ENCODE peak calls at places on chromosomes 2 and 18, in nine cellular contexts. V is dorsolateral prefrontal cortex, J is cardiac fibroblast, N is pancreas, T is RWPE1, O is HFF-Myc, H is foreskin fibroblast, I is HFFc6, R is ovary. Q is an unnamed sample.

GRCh38 chr2:42141687-42142475 is 27.3 kb upstream of the EML4 start:
- DNase-seq in J (peak), H (peak), I (peak), T (no peak), O (no peak), V (no peak), N (peak), R (peak), Q (no peak)

GRCh38 chr2:133509777-133510176 is 58.5 kb downstream of the NCKAP5 start:
- DNase-seq in T (no peak), J (no peak), H (no peak), I (no peak), R (no peak), N (no peak), O (no peak), V (no peak), Q (no peak)

GRCh38 chr2:240906141-240906910 is at the start of gene CROCC2:
- DNase-seq in N (no peak), O (no peak), V (no peak), T (no peak), R (peak), J (no peak), I (no peak), H (no peak), Q (no peak)

GRCh38 chr2:196391149-196391479 is 219.7 kb upstream of the STK17B start:
- DNase-seq in V (no peak), R (no peak), J (no peak), I (no peak), N (no peak), T (no peak), H (no peak), O (no peak), Q (no peak)

GRCh38 chr2:31987454-31987853 is 23.4 kb downstream of the MEMO1 start:
- DNase-seq in R (no peak), J (peak), N (no peak), T (peak), V (no peak), O (no peak), I (peak), H (peak), Q (no peak)

GRCh38 chr18:51802589-51802988 is 537.4 kb upstream of the DCC start:
- DNase-seq in O (no peak), T (no peak), H (no peak), N (no peak), I (no peak), R (no peak), J (no peak), V (no peak), Q (no peak)

GRCh38 chr2:231601356-231602229 is 8.9 kb downstream of the TEX44 start:
- DNase-seq in R (peak), T (peak), O (no peak), V (peak), J (peak), H (peak), N (peak), I (peak), Q (peak)

GRCh38 chr2:187358531-187358930 is 89.5 kb downstream of the CALCRL start:
- DNase-seq in J (no peak), H (no peak), N (no peak), V (no peak), R (no peak), T (no peak), I (no peak), O (no peak), Q (no peak)

GRCh38 chr2:161988589-161988988 is 85.4 kb downstream of the DPP4 start:
- DNase-seq in N (no peak), J (no peak), I (no peak), T (peak), R (no peak), H (no peak), O (no peak), V (no peak), Q (no peak)

GRCh38 chr2:26148501-26148900 is 24.4 kb upstream of the GAREM2 start:
- DNase-seq in H (no peak), J (peak), T (no peak), N (no peak), O (no peak), R (no peak), V (no peak), I (no peak), Q (no peak)

GRCh38 chr2:8536686-8537571 is 144.9 kb upstream of the ID2 start:
- DNase-seq in H (no peak), J (no peak), I (no peak), N (no peak), T (no peak), O (no peak), V (no peak), R (no peak), Q (no peak)

GRCh38 chr2:58973831-58974281 is 732.7 kb upstream of the FANCL start:
- DNase-seq in I (no peak), J (no peak), R (no peak), T (peak), H (no peak), N (no peak), O (no peak), V (no peak), Q (no peak)

GRCh38 chr2:221095381-221095780 is 476.7 kb downstream of the EPHA4 start:
- DNase-seq in V (no peak), R (no peak), O (no peak), J (no peak), I (no peak), T (no peak), H (no peak), N (no peak), Q (no peak)

GRCh38 chr2:212428685-212429480 is 109.7 kb downstream of the ERBB4 start:
- DNase-seq in R (no peak), I (no peak), N (no peak), H (no peak), T (no peak), J (no peak), V (peak), O (no peak), Q (no peak)

GRCh38 chr18:36467614-36468013 is 170.1 kb downstream of the FHOD3 start:
- DNase-seq in J (no peak), R (no peak), N (no peak), O (no peak), V (no peak), I (no peak), T (no peak), H (no peak), Q (no peak)

GRCh38 chr2:216023055-216023648 is 9.8 kb upstream of the MREG start:
- DNase-seq in N (peak), I (peak), V (no peak), R (no peak), O (no peak), H (peak), T (peak), J (peak), Q (no peak)

GRCh38 chr2:74079522-74080341 is 68.0 kb downstream of the BOLA3 start:
- DNase-seq in J (no peak), I (no peak), O (no peak), T (no peak), H (peak), R (no peak), N (no peak), V (no peak), Q (no peak)

GRCh38 chr2:178074123-178075005 is 1.8 kb upstream of the PDE11A start:
- DNase-seq in N (no peak), J (peak), V (no peak), H (peak), O (no peak), I (peak), R (no peak), T (no peak), Q (no peak)

GRCh38 chr18:48345596-48345995 is 63.6 kb downstream of the ZBTB7C start:
- DNase-seq in J (peak), T (peak), H (no peak), V (no peak), I (peak), O (no peak), R (no peak), N (peak), Q (no peak)

GRCh38 chr18:34493099-34493544 is 217.0 kb upstream of the DTNA start:
- DNase-seq in H (peak), V (peak), T (no peak), J (peak), O (peak), N (peak), R (peak), I (peak), Q (no peak)

GRCh38 chr2:42342061-42342794 is 18.8 kb downstream of the COX7A2L start:
- DNase-seq in N (peak), J (peak), T (peak), I (peak), V (no peak), O (peak), H (peak), R (no peak), Q (no peak)

DNA sequence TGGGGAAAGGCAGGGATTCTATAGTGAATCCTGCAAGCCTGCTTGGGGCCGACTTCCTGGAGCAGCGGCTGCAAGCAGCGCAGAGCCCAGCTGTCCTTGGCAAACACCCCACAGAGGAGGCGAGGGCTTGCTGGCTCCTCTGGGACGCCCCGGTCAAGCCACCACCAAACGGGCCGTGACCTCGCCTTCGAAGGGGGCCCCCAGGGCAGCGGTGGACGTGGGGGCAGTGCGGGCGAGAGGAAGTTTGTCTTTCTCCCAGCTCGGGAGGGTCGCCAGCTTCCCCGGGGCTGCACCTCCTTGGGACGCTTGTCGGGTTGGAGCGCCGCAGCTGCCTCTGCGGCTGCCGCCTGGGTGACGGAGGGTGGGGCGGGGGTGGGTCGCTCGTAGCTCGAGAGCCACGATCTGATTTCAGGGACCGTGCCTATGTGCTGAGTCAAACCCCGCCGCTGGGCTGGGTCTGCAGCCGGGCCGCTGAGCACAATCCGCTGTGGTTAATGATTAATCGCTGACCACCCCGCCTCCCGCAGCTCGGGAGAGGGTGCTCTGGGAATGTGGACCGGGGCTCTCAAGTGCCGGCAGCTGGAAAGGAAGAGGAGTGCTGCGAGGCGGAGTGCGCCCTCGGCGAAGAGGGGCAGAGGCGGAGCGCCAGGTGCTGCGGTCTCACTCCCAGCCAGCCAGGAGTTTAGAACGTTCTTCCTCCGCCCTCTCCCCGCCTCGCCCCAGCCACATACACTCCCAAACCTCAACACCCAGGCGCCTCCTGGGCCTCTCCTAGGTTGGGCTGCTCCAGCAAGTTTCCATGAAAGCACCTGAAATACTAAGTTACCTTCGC is at the start of gene GPR39:
- DNase-seq in N (peak), T (peak), R (peak), O (peak), J (peak), H (peak), V (peak), I (peak), Q (no peak)
- TF ChIP-seq CTCF in N (no peak), T (no peak), R (no peak), O (no peak), J (no peak), H (no peak), V (no peak), I (no peak), Q (no peak)

DNA sequence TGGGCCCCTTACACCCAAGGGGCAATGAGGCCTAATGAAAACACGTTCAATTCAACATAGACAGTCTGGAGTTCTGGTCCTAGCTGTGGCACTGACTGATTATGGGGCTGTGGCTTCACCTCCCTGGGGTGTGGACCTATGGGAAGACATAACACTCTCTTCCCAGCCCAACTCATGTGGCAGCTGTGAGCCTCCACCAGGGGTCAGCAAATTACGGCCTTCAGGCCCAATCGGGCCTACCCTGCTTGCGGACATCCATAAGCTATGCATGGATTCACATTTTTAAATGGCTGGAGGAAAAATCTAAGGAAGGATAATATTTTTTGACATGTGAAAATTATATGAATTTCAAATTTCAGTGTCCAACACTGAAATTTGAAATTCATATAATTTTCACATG is 101.3 kb downstream of the LOXHD1 start:
- DNase-seq in O (no peak), T (peak), N (no peak), V (peak), J (no peak), H (no peak), R (no peak), I (no peak), Q (no peak)
- TF ChIP-seq CTCF in O (peak), T (no peak), N (no peak), V (peak), J (peak), H (peak), R (no peak), I (peak), Q (no peak)

GRCh38 chr18:67710639-67711038 is 194.1 kb upstream of the DSEL start:
- DNase-seq in R (no peak), N (no peak), T (no peak), I (no peak), O (no peak), V (no peak), H (no peak), J (no peak), Q (no peak)
- TF ChIP-seq CTCF in R (no peak), N (no peak), T (no peak), I (peak), O (no peak), V (peak), H (no peak), J (no peak), Q (no peak)

DNA sequence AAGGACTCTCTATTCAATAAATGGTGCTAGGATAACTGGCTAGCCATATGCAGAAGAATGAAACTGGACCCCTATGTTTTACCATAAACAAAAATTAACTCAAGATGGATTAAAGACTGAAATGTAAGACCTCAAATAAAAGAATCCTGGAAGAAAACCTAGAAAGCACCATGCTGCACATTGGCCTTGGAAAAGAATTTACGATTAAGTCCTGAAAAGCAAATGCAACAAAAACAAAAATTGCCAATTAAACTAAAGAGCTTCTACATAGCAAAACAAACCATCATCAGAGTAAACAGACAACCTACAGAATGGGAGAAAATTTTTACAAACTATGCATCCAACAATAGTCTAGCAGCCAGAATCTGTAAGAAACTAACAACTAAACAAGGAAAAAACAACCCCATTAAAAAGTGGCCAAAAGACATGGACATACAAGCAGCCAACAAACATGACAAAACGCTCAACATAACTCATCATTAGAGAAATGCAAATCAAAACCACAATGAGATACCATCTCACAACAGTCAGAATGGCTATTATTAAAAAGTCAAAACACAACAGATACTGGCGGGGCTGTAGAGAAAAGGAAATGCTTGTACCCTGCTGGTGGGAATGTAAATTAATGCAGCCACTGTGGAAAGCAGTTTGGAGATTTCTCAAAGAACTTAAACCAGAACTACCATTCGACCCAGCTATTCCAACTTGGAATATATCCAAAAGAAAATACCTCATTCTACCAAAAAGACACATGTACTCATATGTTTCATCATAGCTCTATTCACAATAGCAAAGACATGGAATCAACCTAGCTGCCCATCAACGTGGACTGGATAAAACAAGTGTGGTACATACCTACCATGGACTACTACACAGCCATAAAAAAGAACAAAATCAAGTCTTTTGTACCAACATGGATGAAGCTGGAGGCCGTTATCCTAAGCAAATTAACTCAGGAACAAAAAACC is 30.6 kb downstream of the SEPTIN10 start:
- DNase-seq in H (no peak), V (no peak), J (peak), N (no peak), I (peak), O (no peak), R (no peak), T (no peak), Q (no peak)
- TF ChIP-seq CTCF in H (peak), V (no peak), J (no peak), N (no peak), I (peak), O (no peak), R (no peak), T (no peak), Q (no peak)

GRCh38 chr2:129885735-129886134 is 93.7 kb upstream of the RAB6C start:
- DNase-seq in O (no peak), J (no peak), V (no peak), T (no peak), H (no peak), N (no peak), R (no peak), I (no peak), Q (no peak)
- TF ChIP-seq CTCF in O (no peak), J (no peak), V (no peak), T (no peak), H (no peak), N (no peak), R (no peak), I (no peak), Q (no peak)

GRCh38 chr2:14388724-14389123 is 243.8 kb upstream of the LRATD1 start:
- DNase-seq in T (no peak), H (no peak), R (no peak), O (no peak), I (no peak), V (no peak), J (no peak), N (no peak), Q (no peak)
- TF ChIP-seq CTCF in T (no peak), H (no peak), R (no peak), O (no peak), I (no peak), V (no peak), J (no peak), N (no peak), Q (no peak)

DNA sequence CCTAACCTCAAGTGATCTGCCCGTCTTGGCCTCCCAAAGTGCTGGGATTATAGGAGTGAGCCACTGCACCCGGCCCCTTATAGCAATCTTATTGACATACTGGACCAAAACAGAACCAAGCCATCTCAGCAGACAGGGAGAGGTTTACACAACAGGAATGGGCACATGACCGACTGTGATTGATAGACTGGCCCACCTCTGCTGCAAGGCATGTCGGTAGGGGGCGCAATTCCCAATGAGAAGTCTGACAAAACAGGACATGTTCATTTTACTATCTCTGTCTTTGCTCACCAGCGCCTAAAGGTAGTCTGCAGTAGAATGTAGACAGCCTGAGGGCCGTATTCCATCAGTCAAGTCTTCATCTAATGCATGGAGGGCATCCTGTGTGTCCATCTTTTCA is 2.0 kb downstream of the LYPD6B start:
- DNase-seq in I (no peak), N (no peak), V (no peak), H (no peak), T (no peak), O (no peak), R (no peak), J (peak), Q (no peak)
- TF ChIP-seq CTCF in I (peak), N (no peak), V (peak), H (peak), T (no peak), O (peak), R (no peak), J (no peak), Q (no peak)

GRCh38 chr2:225328192-225328591 is 71.3 kb upstream of the NYAP2 start:
- DNase-seq in N (no peak), R (no peak), O (no peak), I (peak), T (no peak), J (peak), H (peak), V (no peak), Q (no peak)
- TF ChIP-seq CTCF in N (no peak), R (no peak), O (no peak), I (peak), T (no peak), J (no peak), H (no peak), V (no peak), Q (no peak)

DNA sequence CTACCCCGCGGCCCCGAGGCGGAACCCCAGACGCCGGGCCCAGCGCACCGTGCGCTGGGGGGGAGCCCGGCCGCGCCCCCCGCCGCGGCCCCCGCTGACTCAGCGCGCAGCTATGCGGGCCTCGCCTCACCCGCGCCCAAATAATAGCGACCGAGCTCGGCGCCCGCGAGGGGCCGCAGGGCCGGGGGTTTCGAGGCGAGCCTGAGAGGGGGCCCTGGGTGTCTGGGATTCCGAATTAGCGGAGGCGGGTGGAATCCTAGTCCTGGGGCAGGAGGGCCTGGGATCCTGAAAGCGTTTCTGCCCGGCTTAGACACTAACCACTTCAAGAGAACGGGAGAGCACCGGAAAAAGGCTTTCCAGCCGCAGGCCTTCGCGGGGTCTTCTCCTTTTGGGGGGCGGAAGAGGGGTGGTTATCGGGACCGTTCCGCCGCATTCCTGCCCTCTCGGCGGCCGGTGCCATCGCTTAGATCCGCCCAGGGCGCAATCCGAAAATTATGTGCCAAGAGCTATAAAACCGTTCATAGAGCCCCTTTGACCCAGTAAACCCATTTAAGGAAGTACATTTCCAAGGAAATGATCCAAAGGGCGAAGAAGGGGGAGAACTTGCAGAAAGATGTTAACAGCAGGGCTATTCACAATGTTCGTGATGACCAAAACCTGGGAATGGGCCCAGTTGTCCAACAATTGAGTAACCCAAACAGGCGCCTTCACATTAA is 678 bp upstream of the ROCK2 start:
- DNase-seq in H (peak), V (peak), N (peak), O (peak), R (peak), T (peak), I (peak), J (peak), Q (peak)
- TF ChIP-seq CTCF in H (no peak), V (no peak), N (no peak), O (no peak), R (peak), T (no peak), I (no peak), J (no peak), Q (no peak)